ENCODE peak calls at places on chromosomes 11 and 22, in seven cellular contexts. L, W, U, R, Y, O and A are unnamed samples.

GRCh38 chr22:21657020-21657360 is 8.8 kb upstream of the PPIL2 start:
- DNase-seq in L (no peak), W (no peak), U (no peak), R (no peak), Y (no peak), O (no peak), A (no peak)

GRCh38 chr22:37287550-37287951 is 5.2 kb downstream of the CYTH4 start:
- DNase-seq in L (no peak), W (no peak), U (no peak), R (no peak), Y (no peak), O (no peak), A (no peak)

GRCh38 chr11:14541180-14541579 is 21.0 kb upstream of the PSMA1 start:
- DNase-seq in L (no peak), W (peak; percentile 31), U (no peak), R (no peak), Y (no peak), O (no peak), A (no peak)

GRCh38 chr11:107566569-107566968 is 1.0 kb upstream of the ALKBH8 start:
- DNase-seq in L (no peak), W (no peak), U (no peak), R (no peak), Y (no peak), O (no peak), A (no peak)

GRCh38 chr22:47607486-47607885 is 845.0 kb downstream of the TBC1D22A start:
- DNase-seq in L (no peak), W (no peak), U (no peak), R (peak; percentile 32), Y (peak; percentile 50), O (peak; percentile 22), A (no peak)

GRCh38 chr11:67280341-67280790 is 8.7 kb upstream of the ANKRD13D start:
- DNase-seq in L (no peak), W (peak; percentile 48), U (no peak), R (peak; percentile 51), Y (no peak), O (peak; percentile 39), A (no peak)

GRCh38 chr11:128492903-128493569 is 94.3 kb downstream of the ETS1 start:
- DNase-seq in L (no peak), W (peak; percentile 45), U (no peak), R (no peak), Y (no peak), O (no peak), A (no peak)

GRCh38 chr22:23675502-23676415 is 15.1 kb upstream of the RGL4 start:
- DNase-seq in L (peak; percentile 86), W (no peak), U (no peak), R (peak; percentile 65), Y (peak; percentile 75), O (peak; percentile 67), A (no peak)

GRCh38 chr11:15101072-15101701 is 13.5 kb upstream of the INSC start:
- DNase-seq in L (peak; percentile 78), W (peak; percentile 53), U (peak; percentile 73), R (peak; percentile 81), Y (no peak), O (peak; percentile 87), A (peak; percentile 31)

GRCh38 chr11:34427171-34427805 is 11.4 kb upstream of the CAT start:
- DNase-seq in L (no peak), W (peak; percentile 98), U (peak; percentile 72), R (no peak), Y (no peak), O (no peak), A (no peak)

GRCh38 chr11:31764766-31765165 is 46.4 kb downstream of the PAX6 start:
- DNase-seq in L (no peak), W (no peak), U (no peak), R (no peak), Y (no peak), O (no peak), A (no peak)

GRCh38 chr11:33920838-33921613 is 29.1 kb upstream of the LMO2 start:
- DNase-seq in L (no peak), W (peak; percentile 83), U (no peak), R (no peak), Y (no peak), O (no peak), A (no peak)

GRCh38 chr11:18727499-18728236 is 1.7 kb upstream of the IGSF22 start:
- DNase-seq in L (no peak), W (peak; percentile 56), U (peak; percentile 16), R (no peak), Y (no peak), O (peak; percentile 69), A (no peak)

GRCh38 chr11:40388097-40388818 is 1071.2 kb downstream of the LRRC4C start:
- DNase-seq in L (no peak), W (no peak), U (peak; percentile 70), R (no peak), Y (no peak), O (no peak), A (no peak)

GRCh38 chr22:38864361-38865191 is 7.4 kb downstream of the CBX6 start:
- DNase-seq in L (peak; percentile 70), W (no peak), U (no peak), R (peak; percentile 75), Y (no peak), O (no peak), A (no peak)

GRCh38 chr11:119018074-119018938 is at the start of the genes RPS25 and TRAPPC4:
- DNase-seq in L (peak; percentile 97), W (peak; percentile 99), U (peak; percentile 95), R (peak; percentile 98), Y (peak; percentile 99), O (peak; percentile 98), A (peak; percentile 96)
- TF ChIP-seq POLR2A in L (no peak), W (peak; percentile 93), U (peak; percentile 89), R (peak; percentile 80), Y (no peak), O (peak; percentile 59), A (peak; percentile 85)

GRCh38 chr22:19755722-19756287 is 4.8 kb upstream of the TBX1 start:
- DNase-seq in L (no peak), W (no peak), U (no peak), R (no peak), Y (no peak), O (no peak), A (no peak)

GRCh38 chr22:19757985-19758895 is 2.3 kb upstream of the TBX1 start:
- DNase-seq in L (no peak), W (no peak), U (no peak), R (no peak), Y (no peak), O (no peak), A (no peak)

GRCh38 chr22:19755145-19755710 is 5.3 kb upstream of the TBX1 start:
- DNase-seq in L (no peak), W (no peak), U (no peak), R (no peak), Y (no peak), O (no peak), A (no peak)

GRCh38 chr22:19757140-19757984 is 3.2 kb upstream of the TBX1 start:
- DNase-seq in L (no peak), W (peak; percentile 45), U (no peak), R (no peak), Y (no peak), O (no peak), A (no peak)

DNA sequence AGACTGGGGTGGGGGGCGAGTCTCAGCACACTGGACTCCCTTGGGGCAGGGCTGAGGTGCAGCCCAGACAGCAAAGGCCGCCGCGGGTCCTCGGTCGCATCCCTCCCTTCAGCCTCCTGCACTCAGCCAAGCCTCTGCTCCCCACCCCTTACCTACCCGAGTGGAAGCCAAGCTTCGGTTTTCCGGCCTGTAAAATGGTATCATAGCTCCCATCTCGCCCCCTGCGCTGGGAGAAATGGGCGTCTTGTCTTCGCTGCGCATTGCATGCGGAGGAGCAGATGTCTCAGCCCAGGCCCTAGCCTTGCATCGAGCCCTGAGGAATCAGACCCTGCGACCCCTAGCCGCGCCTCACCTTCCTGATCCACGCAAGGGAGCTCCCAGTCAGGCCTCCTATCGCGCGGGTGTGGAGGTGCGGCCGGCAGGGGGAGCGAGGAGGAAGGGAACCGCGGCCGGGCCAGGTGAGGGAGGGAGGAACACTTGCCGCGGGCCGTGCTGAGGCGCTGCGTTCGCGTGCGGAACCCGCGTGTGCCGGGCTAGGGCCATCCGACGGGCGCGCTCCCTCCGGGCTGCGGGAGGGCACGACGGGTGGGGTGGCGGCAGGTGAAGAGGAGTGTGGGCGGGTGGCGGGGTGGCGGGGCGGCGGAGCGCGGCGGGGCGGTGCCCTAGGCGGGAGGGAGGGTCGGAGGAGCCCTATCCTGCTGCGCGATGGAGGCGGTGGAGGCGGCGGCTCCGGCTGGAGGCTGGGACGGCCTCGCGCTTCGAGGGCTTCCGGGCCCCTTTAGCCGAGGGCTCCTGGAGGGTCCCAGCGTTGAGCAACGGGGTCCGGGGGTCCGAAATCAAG is 4.1 kb upstream of the TBX1 start:
- DNase-seq in L (peak; percentile 79), W (peak; percentile 49), U (no peak), R (no peak), Y (peak; percentile 93), O (peak; percentile 88), A (no peak)
- H3K4me3 ChIP-seq in L (peak overlapping the region; percentile 31), W (no peak overlapping the region), U (no peak overlapping the region), R (peak overlapping the region; percentile 26), Y (no peak overlapping the region), O (peak overlapping the region; percentile 23), A (peak overlapping the region; percentile 24)

DNA sequence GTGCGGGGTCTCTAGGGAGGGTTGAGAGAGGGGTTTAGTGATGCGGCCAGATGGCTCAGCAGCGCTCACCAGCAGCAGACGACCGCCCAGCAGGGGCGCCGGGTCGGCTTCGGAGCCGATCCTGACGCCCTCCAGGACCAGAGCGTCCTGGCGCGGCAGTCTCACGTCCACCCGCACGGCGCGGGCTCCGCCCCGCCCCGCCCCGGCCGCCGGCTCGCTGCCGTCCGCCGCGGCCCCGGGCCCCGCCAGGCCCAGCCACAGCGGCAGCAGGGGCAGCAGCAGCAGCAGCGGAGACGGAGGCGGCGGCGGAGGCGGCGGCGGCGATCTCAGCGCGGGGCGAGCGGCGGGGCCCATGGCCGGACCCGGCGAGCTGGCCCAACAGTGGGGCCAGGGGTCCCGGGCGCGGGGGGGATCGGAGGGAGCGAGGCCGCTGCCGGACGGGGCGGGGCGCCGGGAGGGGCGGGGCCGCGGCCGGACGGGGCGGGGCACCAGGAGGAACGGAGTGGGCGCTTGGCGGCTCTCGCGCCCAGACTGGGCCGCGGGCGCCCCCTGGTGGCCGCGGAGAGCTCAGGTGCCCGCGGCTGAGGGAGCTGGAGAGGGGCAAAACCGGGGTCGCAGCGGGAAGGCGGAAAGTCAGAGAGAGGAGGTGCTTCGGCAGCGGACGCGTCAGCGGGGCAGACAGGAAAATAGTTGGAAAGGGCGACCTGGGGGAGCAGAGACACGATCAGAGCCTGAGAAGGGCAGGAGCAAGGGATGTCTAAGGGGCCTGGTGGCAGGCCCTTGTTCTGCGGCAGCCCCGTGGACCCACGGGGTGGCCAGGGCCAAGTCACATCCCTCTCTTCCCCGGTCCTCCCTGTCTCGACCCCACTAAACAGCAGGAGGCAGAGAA is at the start of gene RNF215:
- DNase-seq in L (peak; percentile 87), W (peak; percentile 78), U (peak; percentile 64), R (peak; percentile 88), Y (peak; percentile 96), O (peak; percentile 91), A (peak; percentile 66)
- TF ChIP-seq POLR2A in L (no peak), W (no peak), U (peak; percentile 50), R (no peak), Y (no peak), O (no peak), A (no peak)

DNA sequence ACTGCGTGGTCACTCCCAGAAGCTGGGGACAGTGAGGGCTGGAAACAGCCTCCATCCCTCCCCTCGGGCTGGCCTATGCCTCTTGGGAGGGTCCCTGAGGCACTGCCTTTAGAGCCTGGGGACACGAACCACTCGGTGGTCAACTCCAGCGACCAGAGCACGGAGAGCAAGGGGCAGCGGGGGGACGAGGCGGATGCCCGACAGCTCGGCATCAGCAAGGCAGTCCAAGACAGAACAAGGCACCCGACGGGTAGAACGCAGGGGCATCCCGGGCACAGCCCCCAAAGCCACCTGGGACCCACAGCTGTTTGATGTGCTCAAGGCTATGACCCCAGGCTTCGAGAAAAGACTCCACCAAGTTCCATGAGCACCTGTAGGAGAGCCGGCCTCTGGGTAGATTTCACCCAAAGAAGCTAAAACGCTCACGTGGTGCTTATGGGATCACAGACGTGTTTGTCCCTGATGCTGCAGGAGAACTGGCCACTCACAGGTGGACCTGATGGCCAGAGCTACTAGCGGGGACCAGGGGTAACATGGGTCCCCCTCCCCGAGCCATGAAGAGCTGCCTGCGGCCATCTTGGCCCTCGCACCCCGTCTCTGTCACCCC is 510 bp upstream of the LSP1 start:
- DNase-seq in L (no peak), W (no peak), U (no peak), R (no peak), Y (no peak), O (no peak), A (no peak)
- H3K4me3 ChIP-seq in L (no peak overlapping the region), W (no peak overlapping the region), U (no peak overlapping the region), R (no peak overlapping the region), Y (no peak overlapping the region), O (no peak overlapping the region), A (no peak overlapping the region)